ENCODE peak calls at places on chromosomes 2 and 18, in nine cellular contexts. V is fibroblast of lung; R is hepatocyte; F is effector memory CD4-positive, alpha-beta T cell; Y is OCI-LY7; C is cardiac fibroblast; P is upper lobe of right lung; G is Karpas-422; H is choroid plexus epithelial cell. O is an unnamed sample.

GRCh38 chr2:71811157-71811556 is 336.5 kb downstream of the CYP26B1 start:
- DNase-seq in V (no peak), R (no peak), F (no peak), Y (no peak), C (no peak), P (no peak), G (no peak), H (no peak), O (no peak)

GRCh38 chr2:113169002-113169530 is 4.7 kb upstream of the PSD4 start:
- DNase-seq in V (no peak), R (no peak), F (no peak), Y (no peak), C (no peak), P (no peak), G (no peak), H (no peak), O (no peak)

GRCh38 chr2:196324212-196324611 is 152.8 kb upstream of the STK17B start:
- DNase-seq in V (no peak), R (no peak), F (no peak), Y (no peak), C (peak), P (no peak), G (peak), H (no peak), O (no peak)

GRCh38 chr2:164644036-164644700 is 22.9 kb upstream of the GRB14 start:
- DNase-seq in V (no peak), R (no peak), F (no peak), Y (no peak), C (no peak), P (no peak), G (no peak), H (no peak), O (no peak)

GRCh38 chr2:21754164-21754788 is 630.5 kb downstream of the TDRD15 start:
- DNase-seq in V (peak), R (no peak), F (no peak), Y (peak), C (peak), P (no peak), G (peak), H (peak), O (no peak)

GRCh38 chr2:150122871-150123588 is 364.4 kb downstream of the RND3 start:
- DNase-seq in V (no peak), R (no peak), F (no peak), Y (no peak), C (no peak), P (no peak), G (no peak), H (peak), O (no peak)

GRCh38 chr2:3692375-3692774 is 11.0 kb upstream of the DCDC2C start:
- DNase-seq in V (peak), R (no peak), F (no peak), Y (peak), C (peak), P (no peak), G (peak), H (peak), O (no peak)

GRCh38 chr18:24761765-24762164 is 301.3 kb downstream of the HRH4 start:
- DNase-seq in V (no peak), R (no peak), F (no peak), Y (no peak), C (no peak), P (no peak), G (no peak), H (no peak), O (no peak)

GRCh38 chr2:168773719-168774521 is 28.5 kb upstream of the NOSTRIN start:
- DNase-seq in V (peak), R (peak), F (no peak), Y (peak), C (peak), P (peak), G (peak), H (peak), O (peak)

GRCh38 chr2:84686783-84687442 is 170.6 kb downstream of the DNAH6 start:
- DNase-seq in V (no peak), R (no peak), F (no peak), Y (no peak), C (no peak), P (no peak), G (no peak), H (no peak), O (no peak)

GRCh38 chr2:236405357-236405756 is 141.2 kb upstream of the ASB18 start:
- DNase-seq in V (no peak), R (no peak), F (no peak), Y (no peak), C (no peak), P (no peak), G (no peak), H (no peak), O (no peak)

GRCh38 chr2:30678410-30679137 is 128.7 kb downstream of the CAPN13 start:
- DNase-seq in V (no peak), R (no peak), F (no peak), Y (no peak), C (no peak), P (peak), G (no peak), H (no peak), O (no peak)

GRCh38 chr2:190663839-190664238 is 15.0 kb downstream of the NAB1 start:
- DNase-seq in V (no peak), R (no peak), F (no peak), Y (no peak), C (peak), P (no peak), G (no peak), H (peak), O (no peak)

GRCh38 chr18:48100168-48100495 is 169.7 kb upstream of the SMAD2 start:
- DNase-seq in V (no peak), R (no peak), F (no peak), Y (no peak), C (no peak), P (no peak), G (no peak), H (no peak), O (no peak)

GRCh38 chr2:195480121-195480520 is 176.9 kb upstream of the SLC39A10 start:
- DNase-seq in V (no peak), R (no peak), F (no peak), Y (no peak), C (no peak), P (no peak), G (no peak), H (no peak), O (no peak)

GRCh38 chr2:234172066-234172465 is 121.6 kb downstream of the SPP2 start:
- DNase-seq in V (no peak), R (no peak), F (no peak), Y (no peak), C (peak), P (no peak), G (no peak), H (no peak), O (no peak)

GRCh38 chr2:30178618-30179404 is 32.0 kb downstream of the YPEL5 start:
- DNase-seq in V (peak), R (peak), F (no peak), Y (no peak), C (peak), P (no peak), G (no peak), H (peak), O (peak)

GRCh38 chr2:234967201-234967873 is 15.5 kb downstream of the SH3BP4 start:
- DNase-seq in V (no peak), R (no peak), F (no peak), Y (no peak), C (no peak), P (no peak), G (no peak), H (no peak), O (no peak)

GRCh38 chr2:109351164-109351756 is 222.3 kb downstream of the SH3RF3 start:
- DNase-seq in V (peak), R (no peak), F (no peak), Y (no peak), C (peak), P (peak), G (no peak), H (no peak), O (peak)

GRCh38 chr2:202104286-202104870 is 31.3 kb downstream of the KIAA2012 start:
- DNase-seq in V (peak), R (peak), F (no peak), Y (peak), C (peak), P (peak), G (peak), H (peak), O (no peak)

GRCh38 chr18:78656346-78656925 is 323.2 kb upstream of the SALL3 start:
- DNase-seq in V (no peak), R (no peak), F (no peak), Y (no peak), C (no peak), P (no peak), G (no peak), H (no peak), O (no peak)

GRCh38 chr2:68741238-68741637 is 6.6 kb downstream of the ARHGAP25 start:
- DNase-seq in V (no peak), R (no peak), F (no peak), Y (peak), C (peak), P (no peak), G (peak), H (no peak), O (no peak)

GRCh38 chr2:207987025-207987716 is 38.2 kb downstream of the PLEKHM3 start:
- DNase-seq in V (no peak), R (no peak), F (no peak), Y (no peak), C (no peak), P (no peak), G (no peak), H (no peak), O (no peak)

GRCh38 chr2:140376686-140377085 is 1596.5 kb upstream of the NXPH2 start:
- DNase-seq in V (no peak), R (no peak), F (no peak), Y (no peak), C (no peak), P (no peak), G (no peak), H (no peak), O (no peak)

GRCh38 chr18:35344736-35345459 is 678 bp upstream of the ZNF24 start:
- DNase-seq in V (no peak), R (peak), F (no peak), Y (peak), C (no peak), P (no peak), G (no peak), H (no peak), O (no peak)

GRCh38 chr2:226796840-226797288 is 2.8 kb downstream of the IRS1 start:
- DNase-seq in V (peak), R (peak), F (no peak), Y (peak), C (peak), P (peak), G (peak), H (peak), O (no peak)
- H3K4me3 ChIP-seq in V (peak), R (no peak), F (no peak), Y (peak), C (peak), P (peak), G (no peak), H (peak), O (peak)

DNA sequence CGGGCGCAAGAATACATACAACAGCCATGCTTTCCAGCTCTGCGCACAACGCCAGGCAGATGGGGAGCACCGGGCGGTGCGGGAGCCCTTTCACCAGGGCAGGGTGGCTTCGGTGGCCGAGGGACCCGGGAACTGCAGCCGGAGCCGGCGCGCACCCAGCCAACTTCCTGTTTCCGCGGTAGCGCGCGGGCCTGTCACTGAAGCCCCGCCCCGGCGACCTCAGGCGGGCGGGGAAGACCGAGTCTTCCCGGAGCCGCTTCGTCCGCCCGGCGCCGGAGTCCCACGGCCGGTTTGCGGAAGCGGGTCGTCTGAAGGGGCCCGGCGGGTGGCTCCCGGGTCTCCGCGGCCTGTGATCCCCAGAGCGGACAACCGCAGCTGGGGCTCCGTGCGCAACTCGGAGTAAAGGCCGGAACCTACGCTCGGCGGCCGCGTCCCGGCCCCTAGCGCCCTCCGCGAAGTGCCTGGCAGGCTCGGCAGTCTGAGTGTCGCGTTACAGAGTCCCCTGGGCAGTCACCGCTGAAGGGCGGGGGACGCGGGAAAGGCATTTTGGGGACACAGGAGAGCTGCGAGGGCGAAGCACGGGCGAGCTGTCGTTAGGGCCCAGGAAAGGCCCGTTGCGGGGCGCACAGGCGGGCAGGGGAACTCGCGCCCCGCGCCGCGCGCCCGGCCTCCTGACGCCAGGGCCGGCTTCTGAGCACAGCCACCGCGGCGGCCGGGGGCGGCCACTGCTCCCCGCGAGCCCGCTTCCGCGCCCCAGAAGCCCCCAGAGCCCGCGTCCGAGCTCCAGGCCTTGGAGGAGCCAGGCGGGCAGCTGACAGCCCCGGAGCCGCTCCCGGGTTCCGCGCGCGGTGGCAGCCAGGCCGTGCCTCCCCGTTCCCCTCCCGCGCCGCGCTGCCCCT is at the start of gene MPPE1:
- DNase-seq in V (peak), R (peak), F (peak), Y (peak), C (peak), P (peak), G (peak), H (peak), O (peak)
- H3K4me3 ChIP-seq in V (peak), R (peak), F (peak), Y (peak), C (peak), P (peak), G (peak), H (peak), O (peak)

GRCh38 chr2:25589676-25590205 is 83.6 kb downstream of the DTNB start:
- DNase-seq in V (no peak), R (no peak), F (no peak), Y (no peak), C (no peak), P (no peak), G (no peak), H (no peak), O (no peak)

GRCh38 chr2:25590921-25591505 is 82.4 kb downstream of the DTNB start:
- DNase-seq in V (no peak), R (no peak), F (no peak), Y (no peak), C (no peak), P (no peak), G (no peak), H (no peak), O (no peak)

GRCh38 chr2:25595393-25595792 is 78.0 kb downstream of the DTNB start:
- DNase-seq in V (no peak), R (no peak), F (no peak), Y (no peak), C (no peak), P (no peak), G (no peak), H (no peak), O (no peak)

GRCh38 chr2:25594991-25595390 is 78.4 kb downstream of the DTNB start:
- DNase-seq in V (no peak), R (no peak), F (no peak), Y (no peak), C (no peak), P (no peak), G (no peak), H (no peak), O (no peak)

DNA sequence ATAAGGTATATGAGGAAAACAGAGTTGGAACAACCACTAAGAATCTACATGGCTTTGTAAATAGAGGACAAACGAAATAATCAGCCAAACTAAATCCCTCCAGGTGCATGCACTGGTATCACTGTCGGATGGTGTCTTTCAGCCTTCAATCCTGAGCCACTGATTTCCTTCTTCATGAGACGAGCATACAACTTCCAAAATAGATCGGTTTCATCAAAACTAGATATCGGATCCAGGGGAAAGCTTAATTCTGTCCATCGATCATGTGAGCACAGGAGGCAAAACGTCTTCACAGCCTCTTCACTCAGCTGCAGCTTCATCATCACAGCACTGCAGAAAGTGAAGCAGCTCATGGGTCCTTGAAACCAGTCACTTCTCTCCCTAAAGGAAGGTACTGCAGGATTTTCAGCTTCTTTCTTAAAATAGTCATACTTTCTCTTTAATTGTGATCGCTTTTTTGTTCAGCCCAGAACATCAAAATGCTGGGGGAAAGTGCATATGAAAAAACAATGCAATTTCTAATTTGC is 80.5 kb downstream of the DTNB start:
- DNase-seq in V (no peak), R (no peak), F (no peak), Y (no peak), C (no peak), P (no peak), G (no peak), H (no peak), O (no peak)
- H3K4me3 ChIP-seq in V (no peak), R (no peak), F (no peak), Y (no peak), C (no peak), P (no peak), G (no peak), H (no peak), O (no peak)

GRCh38 chr2:229416116-229416694 is 145.1 kb upstream of the PID1 start:
- DNase-seq in V (peak), R (no peak), F (no peak), Y (no peak), C (peak), P (peak), G (peak), H (peak), O (peak)
- H3K4me3 ChIP-seq in V (no peak), R (no peak), F (no peak), Y (no peak), C (no peak), P (no peak), G (no peak), H (no peak), O (no peak)

GRCh38 chr18:7789853-7790552 is 222.9 kb downstream of the PTPRM start:
- DNase-seq in V (peak), R (peak), F (no peak), Y (no peak), C (peak), P (no peak), G (peak), H (peak), O (no peak)
- H3K4me3 ChIP-seq in V (no peak), R (no peak), F (no peak), Y (no peak), C (no peak), P (no peak), G (no peak), H (no peak), O (no peak)

GRCh38 chr2:9795071-9795470 is 48.2 kb upstream of the TAF1B start:
- DNase-seq in V (no peak), R (no peak), F (no peak), Y (no peak), C (no peak), P (no peak), G (no peak), H (no peak), O (no peak)

GRCh38 chr2:9791711-9792110 is 51.6 kb upstream of the TAF1B start:
- DNase-seq in V (no peak), R (no peak), F (no peak), Y (no peak), C (no peak), P (no peak), G (no peak), H (no peak), O (no peak)

GRCh38 chr2:9793918-9794717 is 49.2 kb upstream of the TAF1B start:
- DNase-seq in V (no peak), R (no peak), F (no peak), Y (no peak), C (no peak), P (no peak), G (no peak), H (no peak), O (no peak)

GRCh38 chr2:9790702-9791225 is 52.5 kb upstream of the TAF1B start:
- DNase-seq in V (no peak), R (no peak), F (no peak), Y (no peak), C (no peak), P (no peak), G (no peak), H (no peak), O (no peak)

GRCh38 chr2:9793156-9793917 is 49.9 kb upstream of the TAF1B start:
- DNase-seq in V (no peak), R (no peak), F (no peak), Y (peak), C (no peak), P (no peak), G (no peak), H (no peak), O (no peak)
- H3K4me3 ChIP-seq in V (no peak), R (no peak), F (no peak), Y (no peak), C (no peak), P (no peak), G (no peak), H (no peak), O (no peak)